ENCODE peak calls at places on chromosomes 2 and 18, in ten cellular contexts. Q is K562, Y is HCT116, G is heart right ventricle, M is PC-9, R is stomach, H is left ventricle myocardium inferior, P is GM12878, N is IMR-90, T is transverse colon. B is an unnamed sample.
A peak's percentile ranks its signal among the peaks of the same experiment; 100 is the strongest.

GRCh38 chr2:62340981-62341624 is 145.2 kb downstream of the B3GNT2 start:
- DNase-seq in G (peak; percentile 46), Y (no peak), R (peak; percentile 29), Q (no peak), M (peak; percentile 42), P (peak; percentile 85), N (no peak), H (peak; percentile 43), T (peak; percentile 14), B (no peak)

GRCh38 chr18:10006261-10006903 is 92.6 kb downstream of the VAPA start:
- DNase-seq in Q (no peak), G (no peak), P (no peak), H (no peak), R (no peak), Y (no peak), T (no peak), M (no peak), N (peak; percentile 28), B (no peak)

GRCh38 chr2:1658394-1659151 is 85.7 kb downstream of the PXDN start:
- DNase-seq in G (no peak), M (no peak), N (no peak), Y (no peak), H (no peak), R (no peak), P (no peak), Q (no peak), T (peak; percentile 6), B (no peak)

GRCh38 chr18:79554321-79554720 is 125.3 kb upstream of the CTDP1 start:
- DNase-seq in Q (no peak), R (no peak), G (no peak), T (no peak), Y (no peak), M (no peak), H (no peak), N (no peak), P (no peak), B (no peak)

GRCh38 chr18:5197461-5197860 is 404 bp upstream of the AKAIN1 start:
- DNase-seq in T (no peak), Q (no peak), R (no peak), Y (no peak), N (no peak), H (no peak), G (no peak), M (no peak), P (no peak), B (no peak)

GRCh38 chr18:35736696-35737095 is 155.2 kb downstream of the GALNT1 start:
- DNase-seq in G (no peak), H (no peak), R (no peak), Q (no peak), N (no peak), M (no peak), P (no peak), T (no peak), Y (no peak), B (no peak)

GRCh38 chr18:25826377-25826776 is 264.0 kb downstream of the SS18 start:
- DNase-seq in H (no peak), Q (no peak), Y (no peak), M (no peak), T (no peak), R (no peak), G (no peak), N (no peak), P (no peak), B (no peak)

GRCh38 chr2:212284166-212284565 is 254.4 kb downstream of the ERBB4 start:
- DNase-seq in P (no peak), Y (no peak), G (no peak), N (no peak), M (no peak), H (no peak), Q (no peak), R (no peak), T (no peak), B (no peak)

GRCh38 chr2:47699533-47700215 is 83.3 kb upstream of the MSH6 start:
- DNase-seq in N (no peak), Y (no peak), M (no peak), R (no peak), H (no peak), G (no peak), Q (no peak), P (no peak), T (no peak), B (no peak)

GRCh38 chr2:165074884-165075283 is 119.6 kb upstream of the SLC38A11 start:
- DNase-seq in Y (no peak), T (no peak), P (no peak), R (no peak), Q (no peak), H (no peak), N (no peak), G (no peak), M (no peak), B (no peak)

GRCh38 chr18:73118121-73118816 is 250.5 kb upstream of the NETO1 start:
- DNase-seq in P (no peak), T (no peak), H (no peak), Y (no peak), M (peak; percentile 55), R (no peak), Q (no peak), G (no peak), N (peak; percentile 72), B (no peak)

GRCh38 chr2:47002480-47003381 is 87.1 kb upstream of the MCFD2 start:
- DNase-seq in Q (no peak), G (no peak), N (no peak), Y (no peak), M (no peak), T (no peak), R (no peak), H (peak; percentile 60), P (no peak), B (no peak)

GRCh38 chr2:27185331-27186026 is 26.4 kb upstream of the ATRAID start:
- DNase-seq in T (peak; percentile 51), R (peak; percentile 41), N (peak; percentile 80), Q (no peak), G (no peak), M (no peak), H (no peak), Y (no peak), P (no peak), B (no peak)

GRCh38 chr2:114919985-114920384 is 477.5 kb downstream of the DPP10 start:
- DNase-seq in H (no peak), T (no peak), P (no peak), Q (no peak), G (no peak), N (no peak), R (no peak), Y (no peak), M (no peak), B (no peak)

GRCh38 chr2:39703473-39703872 is 37.8 kb downstream of the TMEM178A start:
- DNase-seq in M (no peak), T (no peak), G (no peak), H (no peak), R (no peak), N (no peak), Y (no peak), Q (no peak), P (no peak), B (no peak)

GRCh38 chr18:63376493-63377053 is 9.6 kb upstream of the KDSR start:
- DNase-seq in M (peak; percentile 36), T (no peak), G (no peak), R (no peak), Y (no peak), H (no peak), P (no peak), Q (no peak), N (peak; percentile 31), B (no peak)

DNA sequence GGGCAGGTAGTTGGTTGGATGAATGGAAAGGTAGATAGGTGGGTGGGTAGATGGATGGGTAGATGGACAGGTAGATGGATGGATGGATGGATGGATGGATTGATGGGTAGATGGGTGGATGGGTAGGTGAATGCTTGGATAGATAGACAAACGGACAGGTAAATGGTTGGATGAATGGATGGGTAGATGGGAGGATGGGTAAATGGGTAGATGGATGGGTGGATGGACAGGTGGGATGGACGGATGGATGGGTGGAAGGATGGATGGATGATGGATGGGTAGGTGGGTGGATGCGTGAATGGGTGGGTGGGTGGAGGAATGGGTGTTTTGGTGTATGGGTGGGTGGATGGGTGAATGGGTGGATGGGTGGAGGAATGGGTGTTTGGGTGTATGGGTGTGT is 50.1 kb upstream of the ASAP2 start:
- DNase-seq in Q (no peak), T (no peak), R (no peak), P (no peak), G (no peak), H (no peak), N (no peak), M (no peak), Y (no peak), B (no peak)
- H3K27ac ChIP-seq in Q (no peak overlapping the region), T (no peak overlapping the region), R (no peak overlapping the region), P (no peak overlapping the region), G (no peak overlapping the region), H (no peak overlapping the region), N (no peak overlapping the region), M (no peak overlapping the region), Y (no peak overlapping the region), B (no peak overlapping the region)

DNA sequence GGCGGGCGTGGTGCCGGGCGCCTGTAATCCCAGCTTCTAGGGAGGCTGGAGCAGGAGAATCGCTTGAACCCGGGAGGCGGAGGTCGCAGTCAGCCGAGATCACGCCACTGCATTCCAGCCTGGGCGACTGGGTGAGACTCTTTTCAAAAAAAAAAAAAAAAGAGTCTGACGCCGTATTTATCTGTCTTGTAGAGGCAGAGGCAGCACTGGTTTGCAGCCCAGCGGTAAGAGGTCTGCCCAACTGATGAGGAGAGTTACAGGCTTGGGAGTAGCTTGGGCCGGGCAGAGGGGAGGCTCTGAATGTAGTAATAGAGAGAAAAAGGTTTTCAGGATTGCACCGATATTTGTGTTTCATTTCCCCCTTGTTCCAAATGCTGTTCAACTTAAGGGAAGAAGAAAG is 9.4 kb upstream of the SP9 start:
- DNase-seq in M (no peak), H (no peak), R (no peak), G (no peak), N (no peak), Y (no peak), Q (no peak), T (no peak), P (no peak), B (no peak)
- H3K27me3 ChIP-seq in M (peaks cover 33% of the 10 kb centered on the region), H (peaks cover 98% of the 10 kb centered on the region), R (peaks cover 57% of the 10 kb centered on the region), G (peaks cover 63% of the 10 kb centered on the region), N (peaks cover 70% of the 10 kb centered on the region), Y (no peaks in the 10 kb centered on the region), Q (peaks cover 26% of the 10 kb centered on the region), T (peaks cover 98% of the 10 kb centered on the region), P (peaks cover 11% of the 10 kb centered on the region), B (peaks cover 75% of the 10 kb centered on the region)

DNA sequence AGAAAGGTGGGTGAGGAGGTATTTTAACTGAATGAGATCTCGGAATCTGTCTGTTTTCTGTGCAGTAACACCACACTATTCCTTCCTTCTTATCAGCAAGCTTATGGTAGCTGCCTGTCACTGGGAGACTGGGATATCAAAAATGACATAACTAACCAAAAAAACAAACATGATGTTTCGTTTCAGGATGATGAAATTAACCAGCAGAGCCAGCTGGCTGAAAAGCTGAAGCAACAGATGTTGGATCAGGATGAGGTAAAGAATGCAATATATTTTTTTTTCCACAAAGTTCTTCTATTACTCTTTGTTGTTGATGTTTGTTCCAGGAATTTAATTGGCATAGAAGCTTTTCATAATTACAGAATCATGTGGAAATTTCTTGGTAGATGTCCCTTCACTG is 59.8 kb upstream of the LYPD6B start:
- DNase-seq in P (no peak), Y (no peak), G (no peak), R (no peak), T (no peak), H (no peak), Q (no peak), M (no peak), N (no peak), B (no peak)
- TF ChIP-seq CTCF in P (no peak), Y (no peak), G (no peak), R (no peak), T (no peak), H (no peak), Q (no peak), M (no peak), N (no peak), B (no peak)

GRCh38 chr18:75406491-75407445 is 20.7 kb downstream of the SMIM21 start:
- DNase-seq in R (no peak), T (no peak), Q (peak; percentile 6), N (no peak), Y (no peak), H (no peak), P (no peak), G (no peak), M (no peak), B (no peak)
- H3K27ac ChIP-seq in R (no peak overlapping the region), T (no peak overlapping the region), Q (no peak overlapping the region), N (no peak overlapping the region), Y (no peak overlapping the region), H (no peak overlapping the region), P (no peak overlapping the region), G (no peak overlapping the region), M (no peak overlapping the region), B (no peak overlapping the region)

B was measured in CD4-positive, alpha-beta T cell.